ENCODE peak calls at places on chromosomes 11 and 22, in seven cellular contexts. S is endothelial cell; X is NCI-H510A treated with DMSO at 0.1 percent for 48 hours; T is CD4-positive, CD25-positive, alpha-beta regulatory T cell; E is tibial artery; G is hepatocyte; Z is Kasumi-1. A is an unnamed sample.

GRCh38 chr22:30344447-30345200 is 12.1 kb downstream of the SF3A1 start:
- DNase-seq in S (no peak), X (no peak), T (no peak), E (no peak), G (no peak), Z (no peak), A (no peak)

GRCh38 chr11:2316963-2317244 is 15.1 kb downstream of the TSPAN32 start:
- DNase-seq in S (no peak), X (no peak), T (no peak), E (no peak), G (no peak), Z (no peak), A (no peak)

GRCh38 chr22:39518996-39519680 is 1.2 kb upstream of the ATF4 start:
- DNase-seq in S (no peak), X (no peak), T (no peak), E (no peak), G (peak; percentile 56), Z (peak; percentile 57), A (no peak)

GRCh38 chr11:77884186-77884828 is 63.4 kb downstream of the AAMDC start:
- DNase-seq in S (no peak), X (no peak), T (no peak), E (no peak), G (peak; percentile 9), Z (no peak), A (peak; percentile 12)

GRCh38 chr11:92693146-92693545 is 276.3 kb upstream of the MTNR1B start:
- DNase-seq in S (no peak), X (no peak), T (no peak), E (no peak), G (no peak), Z (no peak), A (no peak)

GRCh38 chr11:130403301-130403804 is 25.1 kb downstream of the ADAMTS8 start:
- DNase-seq in S (no peak), X (no peak), T (no peak), E (peak; percentile 57), G (peak; percentile 66), Z (no peak), A (peak; percentile 85)

GRCh38 chr11:96466607-96467006 is 76.8 kb downstream of the JRKL start:
- DNase-seq in S (no peak), X (no peak), T (no peak), E (no peak), G (no peak), Z (no peak), A (no peak)

GRCh38 chr11:76797341-76798201 is 14.4 kb downstream of the TSKU start:
- DNase-seq in S (no peak), X (no peak), T (no peak), E (no peak), G (no peak), Z (no peak), A (no peak)

GRCh38 chr11:65640483-65641207 is 2.7 kb downstream of the SIPA1 start:
- DNase-seq in S (peak; percentile 62), X (no peak), T (peak; percentile 77), E (peak; percentile 54), G (no peak), Z (peak; percentile 83), A (peak; percentile 11)

GRCh38 chr11:69896250-69896649 is 77.0 kb upstream of the FGF3 start:
- DNase-seq in S (no peak), X (no peak), T (no peak), E (no peak), G (no peak), Z (no peak), A (no peak)

GRCh38 chr11:75233688-75234295 is 6.8 kb upstream of the TPBGL start:
- DNase-seq in S (peak; percentile 77), X (no peak), T (peak; percentile 23), E (no peak), G (peak; percentile 81), Z (peak; percentile 69), A (peak; percentile 94)

GRCh38 chr22:45918455-45919370 is 58.2 kb downstream of the WNT7B start:
- DNase-seq in S (no peak), X (no peak), T (no peak), E (no peak), G (no peak), Z (peak; percentile 46), A (peak; percentile 46)

GRCh38 chr11:45577755-45578154 is 87.7 kb downstream of the CHST1 start:
- DNase-seq in S (no peak), X (no peak), T (no peak), E (no peak), G (no peak), Z (no peak), A (no peak)

GRCh38 chr11:1922411-1923113 is 3.1 kb downstream of the TNNT3 start:
- DNase-seq in S (no peak), X (no peak), T (no peak), E (no peak), G (peak; percentile 6), Z (no peak), A (no peak)

GRCh38 chr22:17786435-17787158 is 12.3 kb upstream of the BID start:
- DNase-seq in S (peak; percentile 57), X (peak; percentile 11), T (peak; percentile 39), E (peak; percentile 34), G (peak; percentile 68), Z (no peak), A (peak; percentile 62)

GRCh38 chr11:124297921-124298320 is 15.8 kb downstream of the OR8D1 start:
- DNase-seq in S (no peak), X (no peak), T (no peak), E (no peak), G (no peak), Z (no peak), A (no peak)

GRCh38 chr22:44192098-44192810 is 11.5 kb downstream of the PARVG start:
- DNase-seq in S (no peak), X (no peak), T (peak; percentile 57), E (no peak), G (no peak), Z (peak; percentile 36), A (peak; percentile 43)

GRCh38 chr11:112656772-112657428 is 304.3 kb upstream of the NCAM1 start:
- DNase-seq in S (no peak), X (no peak), T (no peak), E (no peak), G (no peak), Z (no peak), A (no peak)

GRCh38 chr11:64762916-64763803 is 3.4 kb upstream of the PYGM start:
- DNase-seq in S (no peak), X (no peak), T (peak; percentile 66), E (peak; percentile 19), G (no peak), Z (peak; percentile 11), A (no peak)

GRCh38 chr11:114036958-114037357 is 22.6 kb upstream of the ZBTB16 start:
- DNase-seq in S (no peak), X (no peak), T (no peak), E (no peak), G (no peak), Z (no peak), A (no peak)

GRCh38 chr11:46271407-46271806 is 6.1 kb upstream of the CREB3L1 start:
- DNase-seq in S (no peak), X (no peak), T (no peak), E (no peak), G (no peak), Z (no peak), A (no peak)

GRCh38 chr22:17783317-17783716 is 9.0 kb upstream of the BID start:
- DNase-seq in S (no peak), X (no peak), T (no peak), E (no peak), G (no peak), Z (no peak), A (no peak)

GRCh38 chr11:12358302-12359188 is 18.8 kb upstream of the PARVA start:
- DNase-seq in S (no peak), X (no peak), T (no peak), E (no peak), G (no peak), Z (no peak), A (no peak)

GRCh38 chr22:23824476-23825245 is 14.1 kb downstream of the DERL3 start:
- DNase-seq in S (no peak), X (no peak), T (no peak), E (no peak), G (no peak), Z (no peak), A (no peak)

GRCh38 chr22:24975813-24976341 is 23.4 kb downstream of the KIAA1671 start:
- DNase-seq in S (no peak), X (no peak), T (no peak), E (peak; percentile 88), G (no peak), Z (no peak), A (no peak)

GRCh38 chr11:74388678-74389327 is 9.4 kb downstream of the PGM2L1 start:
- DNase-seq in S (peak; percentile 62), X (peak; percentile 74), T (peak; percentile 71), E (peak; percentile 75), G (peak; percentile 79), Z (peak; percentile 50), A (peak; percentile 75)

GRCh38 chr22:48276933-48277867 is 1514.8 kb downstream of the TBC1D22A start:
- DNase-seq in S (no peak), X (no peak), T (no peak), E (no peak), G (peak; percentile 53), Z (no peak), A (peak; percentile 43)

GRCh38 chr11:69307871-69308381 is 14.0 kb downstream of the MYEOV start:
- DNase-seq in S (no peak), X (no peak), T (no peak), E (no peak), G (no peak), Z (no peak), A (no peak)

GRCh38 chr11:128451651-128452470 is 135.5 kb downstream of the ETS1 start:
- DNase-seq in S (no peak), X (peak; percentile 95), T (peak; percentile 41), E (peak; percentile 48), G (no peak), Z (no peak), A (peak; percentile 61)

GRCh38 chr22:50014053-50014501 is 1.5 kb upstream of the IL17REL start:
- DNase-seq in S (no peak), X (no peak), T (no peak), E (no peak), G (peak; percentile 4), Z (no peak), A (no peak)

GRCh38 chr11:16902979-16903378 is 111.2 kb downstream of the PLEKHA7 start:
- DNase-seq in S (no peak), X (no peak), T (peak; percentile 53), E (no peak), G (no peak), Z (peak; percentile 58), A (no peak)

GRCh38 chr11:1082346-1082727 is 7.7 kb downstream of the MUC2 start:
- DNase-seq in S (no peak), X (no peak), T (no peak), E (no peak), G (no peak), Z (no peak), A (no peak)

GRCh38 chr11:41895106-41895505 is 435.7 kb upstream of the LRRC4C start:
- DNase-seq in S (no peak), X (no peak), T (no peak), E (no peak), G (no peak), Z (no peak), A (no peak)

A was measured in left kidney.